ENCODE peak calls at places on chromosomes 5 and 9, in four cellular contexts. One of them, this sample, is unnamed.

GRCh38 chr5:159971038-159971437 is 37.9 kb upstream of the TTC1 start:
- DNase-seq in RWPE1: no peak
- DNase-seq in adrenal gland: no peak
- DNase-seq in GM23248: peak; percentile 47
- DNase-seq in this sample: no peak

GRCh38 chr5:122182491-122182921 is 53.2 kb downstream of the ZNF474 start:
- DNase-seq in RWPE1: peak; percentile 71
- DNase-seq in adrenal gland: peak; percentile 25
- DNase-seq in GM23248: peak; percentile 92
- DNase-seq in this sample: peak; percentile 89

GRCh38 chr9:18826248-18826647 is 206.8 kb downstream of the SAXO1 start:
- DNase-seq in RWPE1: no peak
- DNase-seq in adrenal gland: no peak
- DNase-seq in GM23248: no peak
- DNase-seq in this sample: no peak

GRCh38 chr5:16812911-16813310 is 123.2 kb downstream of the MYO10 start:
- DNase-seq in RWPE1: peak; percentile 63
- DNase-seq in adrenal gland: no peak
- DNase-seq in GM23248: no peak
- DNase-seq in this sample: peak; percentile 51

GRCh38 chr5:149149942-149150341 is 8.6 kb downstream of the ABLIM3 start:
- DNase-seq in RWPE1: no peak
- DNase-seq in adrenal gland: no peak
- DNase-seq in GM23248: no peak
- DNase-seq in this sample: no peak

GRCh38 chr5:177333420-177334154 is 17.9 kb downstream of the LMAN2 start:
- DNase-seq in RWPE1: no peak
- DNase-seq in adrenal gland: no peak
- DNase-seq in GM23248: no peak
- DNase-seq in this sample: no peak

GRCh38 chr5:163508753-163509152 is 3.3 kb downstream of the MAT2B start:
- DNase-seq in RWPE1: no peak
- DNase-seq in adrenal gland: no peak
- DNase-seq in GM23248: no peak
- DNase-seq in this sample: no peak

GRCh38 chr9:124853605-124854143 is 414 bp downstream of the WDR38 start:
- DNase-seq in RWPE1: no peak
- DNase-seq in adrenal gland: no peak
- DNase-seq in GM23248: no peak
- DNase-seq in this sample: no peak

GRCh38 chr5:81239613-81240012 is 6.5 kb downstream of the CKMT2 start:
- DNase-seq in RWPE1: no peak
- DNase-seq in adrenal gland: peak; percentile 65
- DNase-seq in GM23248: no peak
- DNase-seq in this sample: no peak

GRCh38 chr9:132447346-132447745 is 37.3 kb downstream of the CFAP77 start:
- DNase-seq in RWPE1: peak; percentile 26
- DNase-seq in adrenal gland: no peak
- DNase-seq in GM23248: peak; percentile 10
- DNase-seq in this sample: no peak

GRCh38 chr9:85248514-85249312 is 493.0 kb downstream of the AGTPBP1 start:
- DNase-seq in RWPE1: peak; percentile 62
- DNase-seq in adrenal gland: no peak
- DNase-seq in GM23248: peak; percentile 73
- DNase-seq in this sample: no peak

GRCh38 chr5:172188893-172189692 is 1.1 kb upstream of the STK10 start:
- DNase-seq in RWPE1: no peak
- DNase-seq in adrenal gland: no peak
- DNase-seq in GM23248: no peak
- DNase-seq in this sample: no peak

GRCh38 chr9:123507992-123508391 is 152.0 kb downstream of the CRB2 start:
- DNase-seq in RWPE1: no peak
- DNase-seq in adrenal gland: no peak
- DNase-seq in GM23248: peak; percentile 39
- DNase-seq in this sample: no peak

GRCh38 chr5:31948006-31948405 is 226.1 kb downstream of the GOLPH3 start:
- DNase-seq in RWPE1: peak; percentile 89
- DNase-seq in adrenal gland: no peak
- DNase-seq in GM23248: no peak
- DNase-seq in this sample: peak; percentile 61

GRCh38 chr5:62051747-62052146 is 254.3 kb upstream of the KIF2A start:
- DNase-seq in RWPE1: no peak
- DNase-seq in adrenal gland: no peak
- DNase-seq in GM23248: no peak
- DNase-seq in this sample: no peak

GRCh38 chr9:76902395-76902794 is 3.5 kb downstream of the PRUNE2 start:
- DNase-seq in RWPE1: no peak
- DNase-seq in adrenal gland: no peak
- DNase-seq in GM23248: no peak
- DNase-seq in this sample: no peak

GRCh38 chr9:132610661-132611060 is 28.3 kb downstream of the BARHL1 start:
- DNase-seq in RWPE1: no peak
- DNase-seq in adrenal gland: no peak
- DNase-seq in GM23248: no peak
- DNase-seq in this sample: no peak

GRCh38 chr5:180090098-180090768 is 18.7 kb upstream of the RNF130 start:
- DNase-seq in RWPE1: peak; percentile 49
- DNase-seq in adrenal gland: peak; percentile 62
- DNase-seq in GM23248: peak; percentile 84
- DNase-seq in this sample: no peak

GRCh38 chr5:87147441-87147840 is 120.2 kb upstream of the RASA1 start:
- DNase-seq in RWPE1: no peak
- DNase-seq in adrenal gland: no peak
- DNase-seq in GM23248: peak; percentile 39
- DNase-seq in this sample: no peak

GRCh38 chr9:93907551-93908199 is 47.5 kb downstream of the BARX1 start:
- DNase-seq in RWPE1: no peak
- DNase-seq in adrenal gland: no peak
- DNase-seq in GM23248: no peak
- DNase-seq in this sample: no peak

GRCh38 chr9:122904466-122904822 is 715 bp downstream of the RC3H2 start:
- DNase-seq in RWPE1: peak; percentile 54
- DNase-seq in adrenal gland: peak; percentile 46
- DNase-seq in GM23248: peak; percentile 65
- DNase-seq in this sample: no peak

GRCh38 chr5:107296572-107296971 is 374.2 kb downstream of the EFNA5 start:
- DNase-seq in RWPE1: no peak
- DNase-seq in adrenal gland: no peak
- DNase-seq in GM23248: no peak
- DNase-seq in this sample: no peak

GRCh38 chr9:76667521-76667957 is 96.7 kb upstream of the PCA3 start:
- DNase-seq in RWPE1: no peak
- DNase-seq in adrenal gland: no peak
- DNase-seq in GM23248: peak; percentile 80
- DNase-seq in this sample: no peak

GRCh38 chr9:9855503-9856078 is 757.2 kb downstream of the PTPRD start:
- DNase-seq in RWPE1: no peak
- DNase-seq in adrenal gland: no peak
- DNase-seq in GM23248: no peak
- DNase-seq in this sample: no peak

GRCh38 chr5:72515211-72515610 is 8.0 kb upstream of the ZNF366 start:
- DNase-seq in RWPE1: no peak
- DNase-seq in adrenal gland: no peak
- DNase-seq in GM23248: no peak
- DNase-seq in this sample: no peak

GRCh38 chr9:107176701-107177100 is 106.4 kb upstream of the RAD23B start:
- DNase-seq in RWPE1: no peak
- DNase-seq in adrenal gland: no peak
- DNase-seq in GM23248: peak; percentile 84
- DNase-seq in this sample: no peak

GRCh38 chr5:149118463-149118862 is 22.8 kb upstream of the ABLIM3 start:
- DNase-seq in RWPE1: no peak
- DNase-seq in adrenal gland: no peak
- DNase-seq in GM23248: no peak
- DNase-seq in this sample: no peak

GRCh38 chr9:126108240-126108639 is 218.4 kb upstream of the MVB12B start:
- DNase-seq in RWPE1: peak; percentile 36
- DNase-seq in adrenal gland: no peak
- DNase-seq in GM23248: peak; percentile 32
- DNase-seq in this sample: no peak

GRCh38 chr9:3898371-3899218 is 372.8 kb upstream of the RFX3 start:
- DNase-seq in RWPE1: no peak
- DNase-seq in adrenal gland: no peak
- DNase-seq in GM23248: no peak
- DNase-seq in this sample: no peak

DNA sequence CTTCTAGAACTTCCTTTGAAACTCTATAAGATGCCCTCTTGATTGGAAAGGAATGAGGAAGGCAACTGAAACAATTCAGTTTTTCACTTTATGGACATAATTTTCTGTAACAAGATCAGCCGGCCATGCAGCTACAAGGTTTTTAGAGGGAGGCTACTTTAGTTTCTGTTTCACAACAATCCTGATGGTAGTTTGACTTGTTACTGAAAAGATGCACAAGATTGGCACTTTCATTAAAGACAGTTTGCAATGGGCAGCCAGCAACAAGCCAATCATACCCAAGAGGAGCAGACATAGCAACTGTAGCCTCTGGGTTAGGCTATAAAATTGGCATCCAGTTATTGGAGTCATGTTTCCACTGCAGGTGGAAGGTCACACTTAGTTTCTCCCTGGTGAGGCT is 74.3 kb upstream of the TGFBR1 start:
- DNase-seq in RWPE1: no peak
- DNase-seq in adrenal gland: no peak
- DNase-seq in GM23248: no peak
- DNase-seq in this sample: no peak
- H3K27ac ChIP-seq in RWPE1: no peak overlapping the region
- H3K27ac ChIP-seq in adrenal gland: no peak overlapping the region
- H3K27ac ChIP-seq in GM23248: peak overlapping the region; percentile 77
- H3K27ac ChIP-seq in this sample: no peak overlapping the region

GRCh38 chr5:78799254-78800017 is 150.9 kb upstream of the LHFPL2 start:
- DNase-seq in RWPE1: no peak
- DNase-seq in adrenal gland: no peak
- DNase-seq in GM23248: peak; percentile 85
- DNase-seq in this sample: no peak
- H3K27ac ChIP-seq in RWPE1: no peak overlapping the region
- H3K27ac ChIP-seq in adrenal gland: no peak overlapping the region
- H3K27ac ChIP-seq in GM23248: peak overlapping the region; percentile 46
- H3K27ac ChIP-seq in this sample: no peak overlapping the region

GRCh38 chr9:17134396-17134842 is 421 bp upstream of the CNTLN start:
- DNase-seq in RWPE1: peak; percentile 30
- DNase-seq in adrenal gland: no peak
- DNase-seq in GM23248: peak; percentile 57
- DNase-seq in this sample: no peak
- H3K27ac ChIP-seq in RWPE1: peak overlapping the region; percentile 85
- H3K27ac ChIP-seq in adrenal gland: no peak overlapping the region
- H3K27ac ChIP-seq in GM23248: peak overlapping the region; percentile 8
- H3K27ac ChIP-seq in this sample: no peak overlapping the region

GRCh38 chr5:60340965-60341471 is 358.9 kb downstream of the DEPDC1B start:
- DNase-seq in RWPE1: no peak
- DNase-seq in adrenal gland: no peak
- DNase-seq in GM23248: peak; percentile 12
- DNase-seq in this sample: no peak

GRCh38 chr5:60340326-60340725 is 359.6 kb downstream of the DEPDC1B start:
- DNase-seq in RWPE1: no peak
- DNase-seq in adrenal gland: no peak
- DNase-seq in GM23248: no peak
- DNase-seq in this sample: no peak

GRCh38 chr5:60335913-60336312 is 364.1 kb downstream of the DEPDC1B start:
- DNase-seq in RWPE1: no peak
- DNase-seq in adrenal gland: no peak
- DNase-seq in GM23248: no peak
- DNase-seq in this sample: no peak

GRCh38 chr5:60339691-60340191 is 360.2 kb downstream of the DEPDC1B start:
- DNase-seq in RWPE1: no peak
- DNase-seq in adrenal gland: no peak
- DNase-seq in GM23248: peak; percentile 48
- DNase-seq in this sample: no peak

GRCh38 chr5:60338846-60339245 is 361.1 kb downstream of the DEPDC1B start:
- DNase-seq in RWPE1: no peak
- DNase-seq in adrenal gland: no peak
- DNase-seq in GM23248: no peak
- DNase-seq in this sample: no peak
- H3K27ac ChIP-seq in RWPE1: no peak overlapping the region
- H3K27ac ChIP-seq in adrenal gland: no peak overlapping the region
- H3K27ac ChIP-seq in GM23248: no peak overlapping the region
- H3K27ac ChIP-seq in this sample: no peak overlapping the region

This sample was measured in epithelial cell of prostate.